ENCODE peak calls at places on chromosomes 16 and 17, in five cellular contexts. I, W, O, C and B are unnamed samples.

GRCh38 chr16:89308391-89309333 is 91.2 kb downstream of the ZNF778 start:
- DNase-seq in W (peak; percentile 29), C (peak; percentile 36), O (no peak), I (no peak), B (no peak)

GRCh38 chr17:19645608-19646250 is 2.8 kb upstream of the ALDH3A2 start:
- DNase-seq in O (no peak), I (no peak), C (peak; percentile 38), W (peak; percentile 13), B (no peak)

GRCh38 chr17:59311051-59311468 is 20.4 kb upstream of the YPEL2 start:
- DNase-seq in I (no peak), O (peak; percentile 74), W (peak; percentile 21), C (peak; percentile 68), B (no peak)

GRCh38 chr16:56779956-56780355 is 50.0 kb downstream of the NUP93 start:
- DNase-seq in I (no peak), O (no peak), W (no peak), C (no peak), B (no peak)

GRCh38 chr16:57133911-57134310 is 41.5 kb downstream of the CPNE2 start:
- DNase-seq in I (no peak), W (no peak), O (peak; percentile 80), C (no peak), B (no peak)

GRCh38 chr16:85750827-85751641 is at the start of gene C16orf74:
- DNase-seq in W (no peak), I (no peak), C (peak; percentile 71), O (no peak), B (no peak)

GRCh38 chr17:36939944-36940312 is 2.7 kb downstream of the LHX1 start:
- DNase-seq in I (no peak), W (no peak), C (no peak), O (no peak), B (no peak)

GRCh38 chr16:2429771-2430663 is 770 bp downstream of the CCNF start:
- DNase-seq in I (peak; percentile 56), O (no peak), C (peak; percentile 31), W (no peak), B (no peak)

GRCh38 chr16:88611220-88611821 is 27.1 kb upstream of the IL17C start:
- DNase-seq in I (no peak), O (no peak), W (no peak), C (no peak), B (no peak)

GRCh38 chr17:44867841-44868240 is 20.2 kb downstream of the HIGD1B start:
- DNase-seq in I (no peak), W (no peak), O (no peak), C (no peak), B (no peak)

GRCh38 chr17:66930933-66931332 is 33.6 kb upstream of the CACNG4 start:
- DNase-seq in O (no peak), W (no peak), I (peak; percentile 11), C (no peak), B (no peak)

GRCh38 chr16:89102035-89102776 is 8.6 kb downstream of the ACSF3 start:
- DNase-seq in C (no peak), W (no peak), O (no peak), I (no peak), B (no peak)

GRCh38 chr16:28499854-28500253 is 5.4 kb downstream of the APOBR start:
- DNase-seq in I (no peak), W (no peak), C (no peak), O (no peak), B (no peak)

GRCh38 chr16:49575352-49576172 is 202.0 kb downstream of the C16orf78 start:
- DNase-seq in C (no peak), I (no peak), W (no peak), O (no peak), B (no peak)

GRCh38 chr17:63435681-63436522 is 10.2 kb downstream of the CYB561 start:
- DNase-seq in O (no peak), C (no peak), W (no peak), I (no peak), B (no peak)

GRCh38 chr16:86082400-86083030 is 183.6 kb downstream of the IRF8 start:
- DNase-seq in I (peak; percentile 29), C (no peak), W (no peak), O (peak; percentile 52), B (no peak)

GRCh38 chr17:77882481-77883212 is 75.9 kb upstream of the TNRC6C start:
- DNase-seq in W (peak; percentile 89), O (no peak), I (no peak), C (peak; percentile 19), B (no peak)

GRCh38 chr16:66928702-66929388 is 3.5 kb upstream of the RRAD start:
- DNase-seq in O (no peak), I (no peak), W (no peak), C (peak; percentile 82), B (no peak)

GRCh38 chr16:9102379-9102778 is 10.9 kb downstream of the HAPSTR1 start:
- DNase-seq in C (peak; percentile 58), W (no peak), I (no peak), O (no peak), B (no peak)

GRCh38 chr16:85306071-85306792 is 194.0 kb upstream of the CIBAR2 start:
- DNase-seq in I (peak; percentile 95), W (peak; percentile 56), O (peak; percentile 97), C (peak; percentile 39), B (no peak)

GRCh38 chr16:1548727-1549126 is 15.3 kb downstream of the TMEM204 start:
- DNase-seq in O (no peak), C (no peak), I (no peak), W (no peak), B (no peak)

GRCh38 chr17:18008496-18009268 is 30.3 kb downstream of the ATPAF2 start:
- DNase-seq in O (no peak), I (no peak), C (peak; percentile 22), W (no peak), B (no peak)

GRCh38 chr16:11524098-11524760 is 62.5 kb downstream of the LITAF start:
- DNase-seq in W (no peak), I (no peak), C (no peak), O (no peak), B (no peak)

GRCh38 chr16:22938647-22939046 is 124.7 kb downstream of the HS3ST2 start:
- DNase-seq in C (no peak), O (no peak), I (no peak), W (no peak), B (no peak)

GRCh38 chr16:23527961-23528634 is 17.8 kb upstream of the GGA2 start:
- DNase-seq in I (no peak), C (no peak), W (no peak), O (no peak), B (no peak)